ENCODE peak calls at places on chromosomes 3 and 15, in six cellular contexts. F is activated effector memory CD4-positive, alpha-beta T cell treated with Interleukin-2 at 50 U/mL for 16 hours; I is HFFc6; S is ELR; K is OCI-M1; V is right lobe of liver. Z is an unnamed sample.

GRCh38 chr3:4866841-4867240 is 112.4 kb upstream of the BHLHE40 start:
- DNase-seq in F (no peak), I (no peak), S (no peak), K (no peak), V (no peak), Z (no peak)

GRCh38 chr3:151925419-151925818 is 52.0 kb downstream of the SUCNR1 start:
- DNase-seq in F (no peak), I (no peak), S (peak; percentile 73), K (no peak), V (no peak), Z (no peak)

GRCh38 chr3:61666615-61667320 is 105.4 kb downstream of the PTPRG start:
- DNase-seq in F (no peak), I (no peak), S (peak; percentile 25), K (no peak), V (no peak), Z (no peak)

GRCh38 chr15:33551860-33552259 is 241.1 kb downstream of the RYR3 start:
- DNase-seq in F (no peak), I (no peak), S (no peak), K (no peak), V (no peak), Z (no peak)

GRCh38 chr15:85950101-85950500 is 129.6 kb upstream of the AGBL1 start:
- DNase-seq in F (no peak), I (no peak), S (no peak), K (no peak), V (no peak), Z (no peak)

GRCh38 chr3:54783611-54784010 is 144.2 kb downstream of the LRTM1 start:
- DNase-seq in F (no peak), I (peak; percentile 14), S (peak; percentile 8), K (no peak), V (no peak), Z (no peak)

GRCh38 chr15:76996526-76997401 is 1.8 kb downstream of the PSTPIP1 start:
- DNase-seq in F (peak; percentile 62), I (no peak), S (peak; percentile 30), K (no peak), V (peak; percentile 44), Z (no peak)

GRCh38 chr3:120684896-120685295 is 2.9 kb upstream of the HGD start:
- DNase-seq in F (no peak), I (no peak), S (no peak), K (no peak), V (no peak), Z (no peak)

GRCh38 chr3:38717603-38718240 is 68.2 kb upstream of the SCN5A start:
- DNase-seq in F (no peak), I (no peak), S (no peak), K (peak; percentile 60), V (no peak), Z (no peak)

GRCh38 chr15:59741274-59741906 is 52.3 kb upstream of the BNIP2 start:
- DNase-seq in F (no peak), I (no peak), S (peak; percentile 36), K (peak; percentile 38), V (peak; percentile 23), Z (no peak)

GRCh38 chr3:197750863-197751737 is 1.4 kb downstream of the FYTTD1 start:
- DNase-seq in F (peak; percentile 1), I (peak; percentile 37), S (peak; percentile 58), K (peak; percentile 64), V (peak; percentile 60), Z (peak; percentile 29)

GRCh38 chr3:45693941-45694521 is 4.8 kb downstream of the SACM1L start:
- DNase-seq in F (no peak), I (no peak), S (peak; percentile 16), K (peak; percentile 19), V (no peak), Z (no peak)

GRCh38 chr3:137761099-137761562 is 3.0 kb upstream of the SOX14 start:
- DNase-seq in F (no peak), I (no peak), S (no peak), K (no peak), V (no peak), Z (no peak)

GRCh38 chr3:196117809-196118208 is 35.9 kb upstream of the TFRC start:
- DNase-seq in F (no peak), I (no peak), S (no peak), K (no peak), V (no peak), Z (no peak)

GRCh38 chr3:111073186-111073585 is 1.6 kb downstream of the NECTIN3 start:
- DNase-seq in F (no peak), I (peak; percentile 38), S (peak; percentile 70), K (no peak), V (no peak), Z (no peak)

GRCh38 chr15:83545803-83546534 is 98.8 kb downstream of the SH3GL3 start:
- DNase-seq in F (no peak), I (no peak), S (no peak), K (no peak), V (no peak), Z (no peak)

GRCh38 chr3:113185436-113185835 is 25.9 kb upstream of the BOC start:
- DNase-seq in F (no peak), I (no peak), S (no peak), K (no peak), V (no peak), Z (no peak)

GRCh38 chr3:170420307-170420821 is 1.7 kb downstream of the CLDN11 start:
- DNase-seq in F (no peak), I (no peak), S (peak; percentile 54), K (no peak), V (no peak), Z (no peak)

GRCh38 chr3:177050466-177051237 is 146.6 kb downstream of the TBL1XR1 start:
- DNase-seq in F (no peak), I (peak; percentile 42), S (peak; percentile 69), K (peak; percentile 62), V (no peak), Z (no peak)

GRCh38 chr3:31709005-31709404 is 176.3 kb downstream of the STT3B start:
- DNase-seq in F (no peak), I (no peak), S (no peak), K (no peak), V (no peak), Z (no peak)

GRCh38 chr15:50800715-50801114 is 35.2 kb upstream of the SPPL2A start:
- DNase-seq in F (no peak), I (no peak), S (no peak), K (no peak), V (no peak), Z (no peak)

GRCh38 chr3:148175215-148175614 is 522.5 kb upstream of the AGTR1 start:
- DNase-seq in F (no peak), I (no peak), S (no peak), K (no peak), V (no peak), Z (no peak)

GRCh38 chr3:1987983-1988382 is 110.7 kb upstream of the CNTN4 start:
- DNase-seq in F (no peak), I (no peak), S (no peak), K (peak; percentile 61), V (no peak), Z (peak; percentile 53)

GRCh38 chr3:184005981-184006507 is 11.6 kb downstream of the ABCC5 start:
- DNase-seq in F (no peak), I (no peak), S (no peak), K (peak; percentile 21), V (peak; percentile 30), Z (peak; percentile 64)

GRCh38 chr15:60899322-60899966 is 329.7 kb downstream of the RORA start:
- DNase-seq in F (no peak), I (no peak), S (no peak), K (no peak), V (no peak), Z (no peak)

GRCh38 chr3:39361252-39361927 is 21.8 kb upstream of the SLC25A38 start:
- DNase-seq in F (peak; percentile 27), I (no peak), S (no peak), K (no peak), V (no peak), Z (no peak)

GRCh38 chr15:42932833-42933515 is 12.4 kb upstream of the TTBK2 start:
- DNase-seq in F (no peak), I (no peak), S (no peak), K (no peak), V (no peak), Z (no peak)

Z was measured in pancreas.